ENCODE peak calls at places on chromosome 18, in ten cellular contexts. W is endothelial cell of umbilical vein, S is hepatocyte, H is HCT116, T is K562, J is GM23338, G is neural progenitor cell, V is astrocyte, Z is keratinocyte, Y is HepG2. C is an unnamed sample. For H3K4me1, the result is how much of the 10 kb centered on the place peaks cover.

GRCh38 chr18:13620206-13620672 is 106.1 kb downstream of the FAM210A start:
- DNase-seq in W (no peak), S (no peak), H (no peak), T (no peak), J (no peak), G (no peak), V (no peak), Z (no peak), Y (no peak), C (no peak)

GRCh38 chr18:21448301-21448700 is 152.2 kb downstream of the ESCO1 start:
- DNase-seq in W (no peak), S (no peak), H (no peak), T (no peak), J (no peak), G (no peak), V (peak), Z (no peak), Y (no peak), C (peak)

GRCh38 chr18:37729715-37730114 is 164.1 kb upstream of the CELF4 start:
- DNase-seq in W (no peak), S (no peak), H (no peak), T (no peak), J (no peak), G (no peak), V (no peak), Z (no peak), Y (no peak), C (no peak)

GRCh38 chr18:79405781-79406575 is 10.2 kb downstream of the NFATC1 start:
- DNase-seq in W (peak), S (no peak), H (no peak), T (no peak), J (no peak), G (no peak), V (no peak), Z (no peak), Y (no peak), C (no peak)

GRCh38 chr18:52131845-52132244 is 208.2 kb upstream of the DCC start:
- DNase-seq in W (no peak), S (no peak), H (no peak), T (no peak), J (no peak), G (no peak), V (no peak), Z (no peak), Y (no peak), C (no peak)

GRCh38 chr18:64055019-64055418 is 85.1 kb downstream of the SERPINB8 start:
- DNase-seq in W (no peak), S (no peak), H (no peak), T (no peak), J (peak), G (no peak), V (no peak), Z (no peak), Y (no peak), C (no peak)

GRCh38 chr18:21740724-21741510 is at the start of gene MIB1:
- DNase-seq in W (no peak), S (peak), H (peak), T (peak), J (no peak), G (peak), V (no peak), Z (peak), Y (no peak), C (peak)

GRCh38 chr18:79489900-79490592 is 94.3 kb downstream of the NFATC1 start:
- DNase-seq in W (no peak), S (no peak), H (no peak), T (no peak), J (no peak), G (no peak), V (no peak), Z (no peak), Y (no peak), C (no peak)

GRCh38 chr18:11963991-11964484 is 17.3 kb upstream of the IMPA2 start:
- DNase-seq in W (no peak), S (no peak), H (no peak), T (peak), J (peak), G (peak), V (no peak), Z (no peak), Y (no peak), C (peak)

GRCh38 chr18:72652990-72653593 is 109.0 kb upstream of the CBLN2 start:
- DNase-seq in W (peak), S (peak), H (no peak), T (peak), J (peak), G (peak), V (no peak), Z (no peak), Y (peak), C (peak)

GRCh38 chr18:76747676-76748075 is 74.7 kb upstream of the ZNF236 start:
- DNase-seq in W (peak), S (no peak), H (no peak), T (no peak), J (no peak), G (no peak), V (no peak), Z (no peak), Y (no peak), C (no peak)

GRCh38 chr18:62720766-62721613 is 5.6 kb downstream of the PHLPP1 start:
- DNase-seq in W (no peak), S (no peak), H (no peak), T (no peak), J (no peak), G (no peak), V (no peak), Z (no peak), Y (no peak), C (no peak)

GRCh38 chr18:33052886-33053285 is 280.1 kb upstream of the KLHL14 start:
- DNase-seq in W (no peak), S (no peak), H (no peak), T (no peak), J (no peak), G (no peak), V (no peak), Z (no peak), Y (no peak), C (no peak)

GRCh38 chr18:59990121-59990818 is 90.5 kb downstream of the PMAIP1 start:
- DNase-seq in W (no peak), S (no peak), H (no peak), T (no peak), J (no peak), G (no peak), V (peak), Z (no peak), Y (no peak), C (no peak)
- H3K4me1 ChIP-seq in W (under half), S (under half), H (under half), T (under half), J (under half), G (under half), V (under half), Z (under half), Y (under half), C (under half)

GRCh38 chr18:57942090-57942489 is 101.9 kb upstream of the NEDD4L start:
- DNase-seq in W (no peak), S (no peak), H (no peak), T (no peak), J (no peak), G (peak), V (no peak), Z (no peak), Y (no peak), C (no peak)

GRCh38 chr18:57940166-57940565 is 103.9 kb upstream of the NEDD4L start:
- DNase-seq in W (no peak), S (no peak), H (no peak), T (no peak), J (no peak), G (no peak), V (no peak), Z (no peak), Y (no peak), C (no peak)

GRCh38 chr18:57947117-57947516 is 96.9 kb upstream of the NEDD4L start:
- DNase-seq in W (no peak), S (no peak), H (no peak), T (no peak), J (no peak), G (no peak), V (no peak), Z (no peak), Y (no peak), C (no peak)

GRCh38 chr18:57943723-57944122 is 100.3 kb upstream of the NEDD4L start:
- DNase-seq in W (no peak), S (no peak), H (no peak), T (no peak), J (no peak), G (peak), V (peak), Z (no peak), Y (no peak), C (peak)

DNA sequence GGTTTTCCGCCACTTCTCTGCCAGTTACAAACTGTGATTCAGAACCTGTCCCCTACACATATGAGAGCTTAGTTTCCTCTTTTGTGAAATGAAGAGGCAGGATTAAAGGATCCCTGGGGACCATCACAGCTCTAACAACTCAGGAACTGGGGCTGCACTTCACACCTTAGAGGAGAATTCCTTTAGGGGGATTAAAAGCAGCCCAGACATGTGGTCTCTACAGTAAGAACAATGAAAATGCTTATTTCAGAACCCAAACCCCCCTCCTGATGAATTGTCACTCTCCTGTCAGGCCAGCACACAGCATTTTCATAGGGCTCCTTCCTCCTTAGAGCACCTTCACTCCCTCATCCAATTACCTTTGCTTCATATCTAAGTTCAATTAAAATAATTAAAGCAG is 101.5 kb upstream of the NEDD4L start:
- DNase-seq in W (no peak), S (no peak), H (no peak), T (no peak), J (peak), G (peak), V (no peak), Z (no peak), Y (no peak), C (no peak)
- H2AFZ ChIP-seq in W (no peak), S (no peak), H (no peak), T (no peak), J (no peak), G (no peak), V (no peak), Z (no peak), Y (no peak), C (no peak)

GRCh38 chr18:74456409-74457042 is 582 bp downstream of the DIPK1C start:
- DNase-seq in W (no peak), S (no peak), H (no peak), T (no peak), J (peak), G (peak), V (no peak), Z (no peak), Y (no peak), C (peak)

GRCh38 chr18:74454279-74454741 is 2.8 kb downstream of the DIPK1C start:
- DNase-seq in W (no peak), S (no peak), H (no peak), T (no peak), J (no peak), G (peak), V (no peak), Z (no peak), Y (no peak), C (no peak)

GRCh38 chr18:74456017-74456408 is 1.1 kb downstream of the DIPK1C start:
- DNase-seq in W (no peak), S (no peak), H (no peak), T (no peak), J (no peak), G (no peak), V (no peak), Z (no peak), Y (no peak), C (no peak)

GRCh38 chr18:74453642-74454198 is 3.4 kb downstream of the DIPK1C start:
- DNase-seq in W (no peak), S (no peak), H (no peak), T (no peak), J (no peak), G (peak), V (no peak), Z (no peak), Y (no peak), C (no peak)

GRCh38 chr18:74455386-74455785 is 1.7 kb downstream of the DIPK1C start:
- DNase-seq in W (no peak), S (no peak), H (no peak), T (no peak), J (no peak), G (no peak), V (no peak), Z (no peak), Y (no peak), C (no peak)
- TF ChIP-seq EZH2 in W (no peak), S (no peak), H (no peak), T (no peak), J (no peak), G (no peak), V (no peak), Z (no peak), Y (no peak), C (no peak)

GRCh38 chr18:59907172-59907571 is 7.4 kb downstream of the PMAIP1 start:
- DNase-seq in W (no peak), S (no peak), H (no peak), T (no peak), J (no peak), G (no peak), V (no peak), Z (no peak), Y (no peak), C (peak)
- H3K4me1 ChIP-seq in W (under half), S (under half), H (half or more), T (under half), J (under half), G (under half), V (under half), Z (under half), Y (under half), C (under half)

GRCh38 chr18:70207181-70207580 is 1.7 kb upstream of the RTTN start:
- DNase-seq in W (no peak), S (no peak), H (no peak), T (no peak), J (peak), G (peak), V (no peak), Z (no peak), Y (no peak), C (no peak)
- H2AFZ ChIP-seq in W (peak), S (peak), H (peak), T (peak), J (peak), G (peak), V (peak), Z (no peak), Y (peak), C (peak)

DNA sequence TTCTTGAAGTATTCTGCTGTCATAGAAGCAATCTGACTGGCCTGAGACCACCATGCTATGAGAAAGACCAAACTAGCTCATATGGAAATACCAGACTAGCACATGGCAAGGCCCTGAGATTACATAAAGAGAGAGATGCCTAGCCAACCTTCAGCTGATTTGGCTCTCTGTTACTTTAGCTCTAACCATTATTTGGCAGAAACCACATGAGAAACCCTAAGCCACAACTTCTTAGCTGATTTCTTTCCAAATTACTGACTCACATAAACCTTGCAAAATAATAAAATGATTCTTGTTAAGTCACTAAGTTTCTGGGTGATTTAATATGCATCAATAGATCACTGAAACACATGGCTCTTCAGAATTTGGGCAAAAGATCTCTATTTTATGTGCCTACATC is 295.0 kb upstream of the ZNF521 start:
- DNase-seq in W (no peak), S (no peak), H (no peak), T (no peak), J (no peak), G (no peak), V (peak), Z (no peak), Y (no peak), C (peak)
- TF ChIP-seq EZH2 in W (no peak), S (no peak), H (no peak), T (no peak), J (no peak), G (no peak), V (no peak), Z (no peak), Y (no peak), C (no peak)

GRCh38 chr18:29660777-29661176 is 1381.8 kb downstream of the DSC3 start:
- DNase-seq in W (no peak), S (no peak), H (no peak), T (no peak), J (no peak), G (no peak), V (no peak), Z (no peak), Y (no peak), C (no peak)

GRCh38 chr18:29661924-29662323 is 1380.6 kb downstream of the DSC3 start:
- DNase-seq in W (no peak), S (no peak), H (no peak), T (no peak), J (no peak), G (no peak), V (no peak), Z (no peak), Y (no peak), C (no peak)

DNA sequence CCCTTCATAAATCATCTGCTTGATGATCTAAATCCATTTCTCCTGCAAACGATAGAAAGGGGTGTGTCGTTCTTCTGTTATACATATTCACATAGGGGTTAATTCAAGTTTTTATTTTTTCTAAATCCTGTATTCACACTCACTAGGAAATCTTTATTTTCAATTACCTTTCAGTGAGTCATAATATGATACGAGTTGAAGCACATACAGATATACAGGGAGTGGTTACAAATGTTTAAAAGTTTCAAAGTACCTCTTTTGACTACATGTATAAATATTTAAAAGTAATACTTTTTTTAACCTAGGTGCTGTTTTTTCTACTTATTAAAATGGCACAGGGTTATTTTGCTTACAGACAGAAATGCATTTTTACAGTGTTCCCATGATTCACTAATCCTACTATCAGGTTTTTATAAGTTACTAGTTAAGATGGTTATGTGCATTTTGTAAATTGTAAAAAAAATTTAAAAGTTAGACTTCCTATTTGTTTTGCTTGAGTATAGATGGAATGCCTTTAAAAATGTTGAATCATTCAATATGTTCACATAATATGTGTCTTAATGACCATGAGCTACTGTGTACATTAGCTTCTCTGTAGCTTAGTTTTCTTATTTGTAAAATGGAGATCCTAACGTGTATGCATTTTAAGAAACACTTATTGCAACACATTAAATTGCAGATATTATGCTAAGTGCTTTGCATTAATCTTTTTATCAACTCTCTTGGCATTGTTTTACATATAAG is 1378.1 kb downstream of the DSC3 start:
- DNase-seq in W (no peak), S (no peak), H (no peak), T (no peak), J (no peak), G (no peak), V (no peak), Z (no peak), Y (no peak), C (no peak)
- H3K4me1 ChIP-seq in W (under half), S (under half), H (under half), T (under half), J (under half), G (under half), V (under half), Z (under half), Y (under half), C (under half)

GRCh38 chr18:8049147-8049546 is 482.0 kb downstream of the PTPRM start:
- DNase-seq in W (peak), S (no peak), H (no peak), T (no peak), J (no peak), G (no peak), V (no peak), Z (no peak), Y (no peak), C (peak)
- H2AFZ ChIP-seq in W (no peak), S (no peak), H (no peak), T (no peak), J (no peak), G (no peak), V (no peak), Z (no peak), Y (no peak), C (no peak)

DNA sequence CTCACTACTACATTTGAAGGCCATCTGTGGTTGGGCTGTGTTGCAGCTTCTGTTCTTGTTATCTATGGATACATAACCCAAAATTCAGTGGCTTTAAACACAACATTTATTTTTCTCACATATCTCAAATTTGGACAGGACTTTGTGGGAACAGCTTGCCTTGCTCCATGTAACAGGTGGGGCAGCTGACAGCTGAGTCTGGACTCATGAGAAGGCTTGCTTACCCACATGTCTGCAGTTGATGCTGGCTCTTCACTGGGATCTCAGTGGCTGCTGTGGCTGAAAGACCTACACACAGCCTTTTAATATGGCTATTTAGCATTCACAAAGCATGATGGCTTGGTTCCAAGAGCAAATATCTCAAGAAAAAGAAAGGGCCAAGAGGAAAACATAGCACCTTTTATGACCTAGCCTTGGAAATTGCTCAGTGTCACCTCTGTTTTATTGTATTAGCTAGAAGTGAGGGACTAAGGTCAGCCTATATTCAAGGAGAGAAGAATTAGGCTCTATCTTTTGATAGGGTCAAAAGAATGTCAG is 296.8 kb upstream of the ZNF521 start:
- DNase-seq in W (no peak), S (no peak), H (no peak), T (no peak), J (no peak), G (no peak), V (peak), Z (no peak), Y (no peak), C (peak)
- TF ChIP-seq EZH2 in W (no peak), S (no peak), H (no peak), T (no peak), J (no peak), G (no peak), V (no peak), Z (no peak), Y (no peak), C (no peak)

C was measured in GM23248.